ENCODE peak calls at places on chromosomes 6 and 20, in six cellular contexts. L, N, S, G, U and H are unnamed samples.

GRCh38 chr6:44474643-44475042 is 87.1 kb downstream of the CDC5L start:
- DNase-seq in L (no peak), N (no peak), S (no peak), G (no peak), U (no peak), H (no peak)

GRCh38 chr20:52833901-52834300 is 138.3 kb upstream of the TSHZ2 start:
- DNase-seq in L (no peak), N (no peak), S (no peak), G (no peak), U (no peak), H (no peak)

GRCh38 chr6:13248549-13248948 is 79.8 kb downstream of the TBC1D7 start:
- DNase-seq in L (no peak), N (no peak), S (no peak), G (no peak), U (no peak), H (peak; percentile 33)

GRCh38 chr20:48724891-48725588 is 102.8 kb downstream of the PREX1 start:
- DNase-seq in L (no peak), N (no peak), S (no peak), G (no peak), U (no peak), H (peak; percentile 44)

GRCh38 chr6:130365166-130366010 is 429 bp upstream of the TMEM200A start:
- DNase-seq in L (no peak), N (peak; percentile 46), S (peak; percentile 63), G (peak; percentile 68), U (peak; percentile 34), H (peak; percentile 74)

GRCh38 chr6:51266569-51266968 is 447.9 kb downstream of the TFAP2B start:
- DNase-seq in L (no peak), N (no peak), S (no peak), G (no peak), U (no peak), H (no peak)

GRCh38 chr6:1262704-1263038 is 49.2 kb upstream of the FOXQ1 start:
- DNase-seq in L (no peak), N (no peak), S (no peak), G (no peak), U (no peak), H (no peak)

GRCh38 chr20:45948742-45949541 is 14.5 kb downstream of the PCIF1 start:
- DNase-seq in L (no peak), N (no peak), S (no peak), G (no peak), U (no peak), H (peak; percentile 60)

GRCh38 chr6:57190140-57190539 is 18.0 kb downstream of the BAG2 start:
- DNase-seq in L (no peak), N (peak; percentile 12), S (peak; percentile 56), G (peak; percentile 81), U (no peak), H (peak; percentile 62)

GRCh38 chr6:15909290-15910070 is 219.4 kb upstream of the MYLIP start:
- DNase-seq in L (no peak), N (no peak), S (no peak), G (no peak), U (no peak), H (no peak)

GRCh38 chr20:55500130-55500529 is 505.2 kb downstream of the CBLN4 start:
- DNase-seq in L (no peak), N (no peak), S (no peak), G (no peak), U (no peak), H (no peak)

GRCh38 chr6:48535569-48535968 is 424.6 kb upstream of the PTCHD4 start:
- DNase-seq in L (no peak), N (no peak), S (peak; percentile 80), G (peak; percentile 86), U (no peak), H (peak; percentile 54)

GRCh38 chr6:11589261-11589660 is 51.7 kb downstream of the TMEM170B start:
- DNase-seq in L (no peak), N (no peak), S (no peak), G (no peak), U (no peak), H (no peak)

GRCh38 chr20:32052090-32052791 is at the start of gene HCK:
- DNase-seq in L (no peak), N (peak; percentile 50), S (no peak), G (no peak), U (peak; percentile 56), H (no peak)

GRCh38 chr6:40022867-40023266 is 88.6 kb upstream of the MOCS1 start:
- DNase-seq in L (no peak), N (no peak), S (no peak), G (no peak), U (no peak), H (no peak)

GRCh38 chr6:170553686-170554085 is 483 bp upstream of the TBP start:
- DNase-seq in L (peak; percentile 77), N (no peak), S (peak; percentile 57), G (peak; percentile 72), U (no peak), H (no peak)

GRCh38 chr6:3383525-3383924 is 73.3 kb downstream of the SLC22A23 start:
- DNase-seq in L (no peak), N (peak; percentile 58), S (peak; percentile 73), G (peak; percentile 41), U (no peak), H (no peak)

GRCh38 chr20:6590891-6591679 is 176.4 kb upstream of the BMP2 start:
- DNase-seq in L (no peak), N (no peak), S (peak; percentile 80), G (peak; percentile 77), U (no peak), H (no peak)

GRCh38 chr6:422423-423061 is 31.0 kb downstream of the IRF4 start:
- DNase-seq in L (no peak), N (peak; percentile 76), S (peak; percentile 98), G (peak; percentile 97), U (no peak), H (no peak)

GRCh38 chr6:88166901-88167624 is 916 bp upstream of the CNR1 start:
- DNase-seq in L (no peak), N (peak; percentile 30), S (no peak), G (no peak), U (no peak), H (no peak)

GRCh38 chr20:38730989-38731737 is 6.9 kb downstream of the SLC32A1 start:
- DNase-seq in L (peak; percentile 60), N (peak; percentile 78), S (peak; percentile 50), G (peak; percentile 50), U (peak; percentile 63), H (peak; percentile 95)

GRCh38 chr6:125773387-125774341 is 17.1 kb upstream of the NCOA7 start:
- DNase-seq in L (no peak), N (no peak), S (no peak), G (no peak), U (no peak), H (no peak)

GRCh38 chr6:158109744-158110143 is 58.3 kb downstream of the SERAC1 start:
- DNase-seq in L (no peak), N (no peak), S (no peak), G (peak; percentile 60), U (no peak), H (no peak)

GRCh38 chr6:158472453-158472852 is 87.4 kb upstream of the TMEM181 start:
- DNase-seq in L (no peak), N (no peak), S (no peak), G (no peak), U (no peak), H (no peak)

GRCh38 chr6:47722178-47722577 is 23.8 kb downstream of the ADGRF4 start:
- DNase-seq in L (no peak), N (peak; percentile 71), S (no peak), G (no peak), U (no peak), H (no peak)

GRCh38 chr6:164749126-164749758 is 560.2 kb downstream of the C6orf118 start:
- DNase-seq in L (peak; percentile 35), N (no peak), S (peak; percentile 6), G (no peak), U (peak; percentile 46), H (peak; percentile 29)